ENCODE peak calls at places on chromosomes 12 and 14, in four cellular contexts. O, T, N and L are unnamed samples.

GRCh38 chr12:121390856-121391255 is 9.1 kb upstream of the RNF34 start:
- DNase-seq in O (no peak), T (no peak), N (no peak), L (no peak)

GRCh38 chr12:109880938-109881337 is 597 bp upstream of the GLTP start:
- DNase-seq in O (no peak), T (no peak), N (no peak), L (no peak)

GRCh38 chr14:65069874-65070709 is 32.2 kb downstream of the MAX start:
- DNase-seq in O (no peak), T (peak; percentile 71), N (peak; percentile 95), L (no peak)

GRCh38 chr14:54691525-54692260 is 124.8 kb downstream of the SAMD4A start:
- DNase-seq in O (no peak), T (peak; percentile 83), N (peak; percentile 19), L (no peak)

GRCh38 chr12:109757671-109758265 is 44.1 kb downstream of the FAM222A start:
- DNase-seq in O (no peak), T (peak; percentile 37), N (no peak), L (no peak)

GRCh38 chr12:28209782-28210181 is 19.5 kb downstream of the CCDC91 start:
- DNase-seq in O (no peak), T (no peak), N (no peak), L (no peak)

GRCh38 chr12:10668526-10668925 is 5.3 kb downstream of the STYK1 start:
- DNase-seq in O (no peak), T (no peak), N (no peak), L (no peak)

GRCh38 chr12:108201808-108202207 is 72.7 kb downstream of the WSCD2 start:
- DNase-seq in O (no peak), T (no peak), N (no peak), L (no peak)

GRCh38 chr12:72723732-72724131 is 451.6 kb downstream of the TRHDE start:
- DNase-seq in O (no peak), T (no peak), N (no peak), L (no peak)

GRCh38 chr12:58882796-58883195 is 37.5 kb downstream of the LRIG3 start:
- DNase-seq in O (no peak), T (no peak), N (peak; percentile 91), L (no peak)

GRCh38 chr14:59677771-59678211 is 101.2 kb upstream of the CCDC175 start:
- DNase-seq in O (no peak), T (no peak), N (no peak), L (no peak)

GRCh38 chr14:67636361-67636919 is 16.7 kb downstream of the ARG2 start:
- DNase-seq in O (no peak), T (no peak), N (no peak), L (no peak)

GRCh38 chr12:2733493-2734252 is 61.1 kb upstream of the FKBP4 start:
- DNase-seq in O (no peak), T (no peak), N (no peak), L (no peak)

GRCh38 chr12:106315523-106315922 is 13.0 kb downstream of the TCP11L2 start:
- DNase-seq in O (no peak), T (no peak), N (no peak), L (no peak)

GRCh38 chr14:86852530-86852929 is 1140.5 kb downstream of the GALC start:
- DNase-seq in O (peak; percentile 33), T (no peak), N (no peak), L (no peak)

GRCh38 chr12:1474059-1474537 is 120.3 kb downstream of the FBXL14 start:
- DNase-seq in O (peak; percentile 91), T (no peak), N (no peak), L (no peak)

GRCh38 chr12:31471061-31471460 is 119.9 kb downstream of the DENND5B start:
- DNase-seq in O (no peak), T (no peak), N (no peak), L (no peak)

GRCh38 chr12:14395059-14395778 is 29.7 kb downstream of the ATF7IP start:
- DNase-seq in O (no peak), T (no peak), N (no peak), L (no peak)

GRCh38 chr14:99725774-99726537 is 41.9 kb downstream of the CYP46A1 start:
- DNase-seq in O (no peak), T (peak; percentile 41), N (no peak), L (no peak)

GRCh38 chr12:120992989-120993388 is 14.6 kb downstream of the HNF1A start:
- DNase-seq in O (no peak), T (no peak), N (no peak), L (no peak)

GRCh38 chr12:92552412-92553108 is 150.2 kb upstream of the PLEKHG7 start:
- DNase-seq in O (no peak), T (no peak), N (no peak), L (no peak)

GRCh38 chr14:58882577-58883018 is 244.8 kb downstream of the DACT1 start:
- DNase-seq in O (peak; percentile 93), T (no peak), N (no peak), L (no peak)

GRCh38 chr14:70530417-70530816 is 4.4 kb downstream of the ADAM20 start:
- DNase-seq in O (no peak), T (no peak), N (no peak), L (no peak)

GRCh38 chr12:116717466-116718457 is 20.1 kb downstream of the SPRING1 start:
- DNase-seq in O (no peak), T (no peak), N (no peak), L (no peak)

GRCh38 chr14:67420102-67420739 is 8.3 kb upstream of the PLEK2 start:
- DNase-seq in O (no peak), T (no peak), N (no peak), L (no peak)

GRCh38 chr14:103541944-103542544 is 13.0 kb downstream of the TRMT61A start:
- DNase-seq in O (no peak), T (no peak), N (no peak), L (no peak)

GRCh38 chr12:27220988-27221345 is 23.1 kb upstream of the STK38L start:
- DNase-seq in O (no peak), T (no peak), N (no peak), L (no peak)

GRCh38 chr14:57578427-57579220 is 85.0 kb upstream of the CCDC198 start:
- DNase-seq in O (no peak), T (no peak), N (no peak), L (no peak)

GRCh38 chr14:55129086-55129427 is at the start of gene LGALS3:
- DNase-seq in O (no peak), T (peak; percentile 94), N (no peak), L (no peak)